ENCODE peak calls at places on chromosomes 16 and 17, in four cellular contexts. One of them, this sample, is unnamed.

GRCh38 chr17:8409966-8410881 is 12.6 kb upstream of the RNF222 start:
- DNase-seq in H1: peak; percentile 95
- DNase-seq in HEK293T: peak; percentile 83
- DNase-seq in GM12878: peak; percentile 17
- DNase-seq in this sample: peak; percentile 80

GRCh38 chr16:49854227-49855203 is 1.4 kb downstream of the ZNF423 start:
- DNase-seq in H1: no peak
- DNase-seq in HEK293T: peak; percentile 59
- DNase-seq in GM12878: no peak
- DNase-seq in this sample: no peak

GRCh38 chr16:79933586-79933985 is 333.0 kb upstream of the MAF start:
- DNase-seq in H1: no peak
- DNase-seq in HEK293T: no peak
- DNase-seq in GM12878: no peak
- DNase-seq in this sample: no peak

GRCh38 chr17:39653662-39654331 is 11.4 kb upstream of the TCAP start:
- DNase-seq in H1: peak; percentile 97
- DNase-seq in HEK293T: peak; percentile 76
- DNase-seq in GM12878: no peak
- DNase-seq in this sample: peak; percentile 79

GRCh38 chr16:29674188-29674587 is 4.8 kb upstream of the QPRT start:
- DNase-seq in H1: no peak
- DNase-seq in HEK293T: no peak
- DNase-seq in GM12878: no peak
- DNase-seq in this sample: no peak

GRCh38 chr16:8493885-8494487 is 96.3 kb downstream of the TMEM114 start:
- DNase-seq in H1: peak; percentile 50
- DNase-seq in HEK293T: no peak
- DNase-seq in GM12878: no peak
- DNase-seq in this sample: no peak

GRCh38 chr16:52533296-52533695 is 13.6 kb downstream of the TOX3 start:
- DNase-seq in H1: no peak
- DNase-seq in HEK293T: no peak
- DNase-seq in GM12878: no peak
- DNase-seq in this sample: no peak

GRCh38 chr17:64128787-64129514 is 993 bp downstream of the ERN1 start:
- DNase-seq in H1: no peak
- DNase-seq in HEK293T: peak; percentile 35
- DNase-seq in GM12878: no peak
- DNase-seq in this sample: no peak

GRCh38 chr16:69243479-69243878 is 56.5 kb downstream of the SNTB2 start:
- DNase-seq in H1: no peak
- DNase-seq in HEK293T: no peak
- DNase-seq in GM12878: no peak
- DNase-seq in this sample: no peak

GRCh38 chr17:35242158-35242804 is 591 bp upstream of the SLFN5 start:
- DNase-seq in H1: peak; percentile 78
- DNase-seq in HEK293T: peak; percentile 54
- DNase-seq in GM12878: no peak
- DNase-seq in this sample: peak; percentile 53

GRCh38 chr16:55661842-55662479 is 6.2 kb downstream of the SLC6A2 start:
- DNase-seq in H1: no peak
- DNase-seq in HEK293T: no peak
- DNase-seq in GM12878: no peak
- DNase-seq in this sample: no peak

GRCh38 chr17:77128895-77129567 is 11.7 kb upstream of the SEC14L1 start:
- DNase-seq in H1: no peak
- DNase-seq in HEK293T: no peak
- DNase-seq in GM12878: no peak
- DNase-seq in this sample: no peak

GRCh38 chr16:77059441-77059840 is 131.5 kb upstream of the MON1B start:
- DNase-seq in H1: no peak
- DNase-seq in HEK293T: no peak
- DNase-seq in GM12878: no peak
- DNase-seq in this sample: no peak

GRCh38 chr16:84068783-84069464 is 26.3 kb upstream of the SLC38A8 start:
- DNase-seq in H1: no peak
- DNase-seq in HEK293T: no peak
- DNase-seq in GM12878: no peak
- DNase-seq in this sample: no peak

GRCh38 chr17:1273492-1274242 is 3.4 kb downstream of the BHLHA9 start:
- DNase-seq in H1: no peak
- DNase-seq in HEK293T: no peak
- DNase-seq in GM12878: no peak
- DNase-seq in this sample: no peak

GRCh38 chr17:40901981-40902862 is 17.2 kb upstream of the KRT20 start:
- DNase-seq in H1: no peak
- DNase-seq in HEK293T: no peak
- DNase-seq in GM12878: no peak
- DNase-seq in this sample: peak; percentile 99

GRCh38 chr16:79271583-79271982 is 329.0 kb downstream of the MAF start:
- DNase-seq in H1: no peak
- DNase-seq in HEK293T: no peak
- DNase-seq in GM12878: no peak
- DNase-seq in this sample: no peak

GRCh38 chr17:50099003-50099402 is 3.9 kb downstream of the PDK2 start:
- DNase-seq in H1: no peak
- DNase-seq in HEK293T: no peak
- DNase-seq in GM12878: no peak
- DNase-seq in this sample: no peak

GRCh38 chr17:35082073-35082657 is 18.7 kb upstream of the RFFL start:
- DNase-seq in H1: no peak
- DNase-seq in HEK293T: no peak
- DNase-seq in GM12878: no peak
- DNase-seq in this sample: peak; percentile 9

GRCh38 chr17:77528516-77529327 is 388.0 kb downstream of the SEC14L1 start:
- DNase-seq in H1: peak; percentile 84
- DNase-seq in HEK293T: peak; percentile 73
- DNase-seq in GM12878: no peak
- DNase-seq in this sample: no peak

GRCh38 chr16:49598386-49599170 is 225.0 kb downstream of the C16orf78 start:
- DNase-seq in H1: peak; percentile 17
- DNase-seq in HEK293T: no peak
- DNase-seq in GM12878: peak; percentile 68
- DNase-seq in this sample: no peak

GRCh38 chr17:59328534-59329095 is 2.8 kb upstream of the YPEL2 start:
- DNase-seq in H1: no peak
- DNase-seq in HEK293T: no peak
- DNase-seq in GM12878: no peak
- DNase-seq in this sample: no peak

GRCh38 chr17:56548661-56549060 is 44.8 kb upstream of the NOG start:
- DNase-seq in H1: no peak
- DNase-seq in HEK293T: no peak
- DNase-seq in GM12878: no peak
- DNase-seq in this sample: no peak

GRCh38 chr17:31581491-31581890 is 190.0 kb downstream of the RAB11FIP4 start:
- DNase-seq in H1: no peak
- DNase-seq in HEK293T: no peak
- DNase-seq in GM12878: no peak
- DNase-seq in this sample: no peak

GRCh38 chr16:23284584-23284983 is 17.5 kb upstream of the SCNN1B start:
- DNase-seq in H1: no peak
- DNase-seq in HEK293T: no peak
- DNase-seq in GM12878: no peak
- DNase-seq in this sample: no peak

GRCh38 chr17:8965394-8966168 is at the start of gene PIK3R5:
- DNase-seq in H1: peak; percentile 90
- DNase-seq in HEK293T: peak; percentile 76
- DNase-seq in GM12878: no peak
- DNase-seq in this sample: no peak

GRCh38 chr17:31148205-31148604 is 53.4 kb downstream of the NF1 start:
- DNase-seq in H1: no peak
- DNase-seq in HEK293T: no peak
- DNase-seq in GM12878: no peak
- DNase-seq in this sample: no peak

DNA sequence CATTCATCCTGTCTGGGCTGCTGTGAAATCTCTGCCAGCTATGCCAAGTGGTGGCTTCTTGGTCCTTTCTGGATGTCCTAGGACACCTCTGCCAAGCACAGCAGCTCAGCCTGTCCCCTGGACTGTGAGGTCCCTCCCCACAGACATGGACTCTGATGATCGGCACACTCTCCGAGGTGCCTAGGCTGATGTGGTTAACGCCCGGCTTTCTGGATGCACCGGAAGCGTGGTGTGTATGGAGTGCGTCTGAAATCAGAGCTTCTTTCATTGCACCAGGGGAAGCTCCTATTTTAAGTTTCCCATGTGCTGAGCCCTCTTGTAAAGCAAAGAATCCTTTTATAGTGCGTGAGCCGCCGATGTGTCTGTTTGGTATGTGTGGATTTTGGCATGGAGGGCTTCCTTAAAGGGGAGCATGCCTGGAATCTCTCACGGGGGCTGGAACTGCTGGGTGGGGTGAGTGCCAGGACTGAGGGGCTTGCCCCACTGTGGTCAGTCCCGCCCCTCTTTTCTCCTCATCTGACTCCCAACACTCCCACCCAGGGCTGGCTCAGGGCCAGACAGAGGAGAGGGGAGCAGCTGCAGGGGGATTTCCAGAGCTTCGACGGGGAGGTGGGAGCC is 6.9 kb upstream of the ARHGAP23 start:
- DNase-seq in H1: no peak
- DNase-seq in HEK293T: no peak
- DNase-seq in GM12878: no peak
- DNase-seq in this sample: no peak
- TF ChIP-seq SUZ12 in H1: no peak
- TF ChIP-seq SUZ12 in HEK293T: no peak
- TF ChIP-seq SUZ12 in GM12878: no peak
- TF ChIP-seq SUZ12 in this sample: no peak

DNA sequence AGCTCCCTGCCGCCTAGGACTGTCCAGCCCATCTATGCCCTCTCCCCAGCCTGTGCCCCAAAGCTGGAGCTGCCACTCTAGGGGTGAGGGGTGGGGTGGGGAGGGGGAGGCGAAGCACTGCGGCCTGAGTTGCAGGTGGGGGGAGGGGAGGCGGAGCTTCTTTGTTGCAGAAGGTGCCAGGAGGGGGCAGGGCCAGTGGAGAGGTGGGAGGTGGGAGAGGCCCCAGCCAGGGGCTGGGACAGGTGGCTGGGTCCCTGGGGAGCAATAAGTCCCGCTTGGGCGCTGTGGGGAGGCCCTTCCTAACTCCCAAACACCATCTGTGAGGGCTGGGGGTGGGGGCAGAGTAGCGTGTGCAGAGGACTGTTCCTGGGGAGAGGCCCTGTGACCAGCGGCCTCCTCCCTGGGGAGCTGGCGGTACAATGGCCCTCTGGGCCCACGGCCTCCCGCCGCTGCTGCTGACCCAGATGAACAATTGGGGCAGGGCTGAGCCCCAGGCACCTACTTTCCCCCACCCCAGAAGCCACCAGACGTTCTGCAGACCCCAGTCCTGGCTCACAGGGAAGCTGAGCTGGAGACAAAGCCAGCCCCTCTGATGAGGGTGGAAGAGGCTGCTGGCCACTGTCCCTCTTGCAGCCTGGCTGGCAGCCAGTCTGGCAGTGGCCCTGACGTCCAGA is 2.2 kb upstream of the NTN3 start:
- DNase-seq in H1: peak; percentile 59
- DNase-seq in HEK293T: no peak
- DNase-seq in GM12878: peak; percentile 49
- DNase-seq in this sample: no peak
- TF ChIP-seq SP1 in H1: no peak
- TF ChIP-seq SP1 in HEK293T: no peak
- TF ChIP-seq SP1 in GM12878: peak; percentile 52
- TF ChIP-seq SP1 in this sample: no peak

GRCh38 chr16:11669380-11670146 is 1.3 kb downstream of the SNN start:
- DNase-seq in H1: no peak
- DNase-seq in HEK293T: no peak
- DNase-seq in GM12878: peak; percentile 33
- DNase-seq in this sample: no peak

GRCh38 chr16:11667221-11667823 is 933 bp upstream of the SNN start:
- DNase-seq in H1: no peak
- DNase-seq in HEK293T: no peak
- DNase-seq in GM12878: no peak
- DNase-seq in this sample: no peak

GRCh38 chr16:11667824-11668589 is at the start of gene SNN:
- DNase-seq in H1: peak; percentile 86
- DNase-seq in HEK293T: peak; percentile 97
- DNase-seq in GM12878: no peak
- DNase-seq in this sample: peak; percentile 82

GRCh38 chr16:11670171-11671131 is 2.2 kb downstream of the SNN start:
- DNase-seq in H1: no peak
- DNase-seq in HEK293T: no peak
- DNase-seq in GM12878: peak; percentile 46
- DNase-seq in this sample: no peak

DNA sequence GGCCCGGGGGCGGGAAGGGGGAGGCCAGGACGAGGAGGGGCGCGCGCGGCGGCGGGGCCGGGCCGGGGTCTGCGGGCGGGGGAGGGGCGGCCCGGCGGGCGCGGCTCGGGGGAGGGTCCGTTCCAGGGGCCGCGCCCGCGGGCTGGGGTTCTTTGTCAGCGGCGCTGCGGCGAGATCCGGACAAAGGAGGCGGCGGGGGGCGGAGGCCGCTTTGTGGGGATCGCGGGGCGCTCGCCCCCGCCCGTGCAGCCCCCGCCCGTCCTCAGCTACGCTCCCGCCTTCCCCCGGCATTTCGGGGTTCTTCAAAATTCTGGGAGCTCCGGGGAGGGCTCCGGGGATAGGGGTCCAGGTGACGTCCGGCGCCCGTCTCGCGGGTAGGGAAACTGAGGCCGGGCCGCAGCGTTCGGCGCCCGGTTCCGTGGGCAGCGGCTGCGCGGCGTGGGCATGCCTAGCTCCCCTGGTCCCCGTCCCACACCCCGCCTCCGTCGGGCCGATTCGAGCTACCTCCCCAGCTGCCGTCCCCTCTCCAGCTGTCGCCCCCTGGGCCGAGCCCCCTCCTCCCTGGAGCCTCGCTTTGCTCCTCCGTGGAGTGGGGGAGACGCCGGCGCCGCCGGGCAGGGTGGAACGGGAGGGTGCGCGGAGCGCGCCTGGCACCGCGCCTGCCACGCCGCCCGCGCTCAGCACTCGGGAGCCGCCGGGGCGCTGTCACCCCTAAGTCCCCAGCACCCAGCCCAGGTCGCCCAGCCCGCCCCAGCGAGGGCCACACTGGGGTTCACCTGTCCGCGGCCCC is 530 bp downstream of the SNN start:
- DNase-seq in H1: peak; percentile 57
- DNase-seq in HEK293T: no peak
- DNase-seq in GM12878: no peak
- DNase-seq in this sample: no peak
- TF ChIP-seq SUZ12 in H1: no peak
- TF ChIP-seq SUZ12 in HEK293T: no peak
- TF ChIP-seq SUZ12 in GM12878: no peak
- TF ChIP-seq SUZ12 in this sample: no peak

DNA sequence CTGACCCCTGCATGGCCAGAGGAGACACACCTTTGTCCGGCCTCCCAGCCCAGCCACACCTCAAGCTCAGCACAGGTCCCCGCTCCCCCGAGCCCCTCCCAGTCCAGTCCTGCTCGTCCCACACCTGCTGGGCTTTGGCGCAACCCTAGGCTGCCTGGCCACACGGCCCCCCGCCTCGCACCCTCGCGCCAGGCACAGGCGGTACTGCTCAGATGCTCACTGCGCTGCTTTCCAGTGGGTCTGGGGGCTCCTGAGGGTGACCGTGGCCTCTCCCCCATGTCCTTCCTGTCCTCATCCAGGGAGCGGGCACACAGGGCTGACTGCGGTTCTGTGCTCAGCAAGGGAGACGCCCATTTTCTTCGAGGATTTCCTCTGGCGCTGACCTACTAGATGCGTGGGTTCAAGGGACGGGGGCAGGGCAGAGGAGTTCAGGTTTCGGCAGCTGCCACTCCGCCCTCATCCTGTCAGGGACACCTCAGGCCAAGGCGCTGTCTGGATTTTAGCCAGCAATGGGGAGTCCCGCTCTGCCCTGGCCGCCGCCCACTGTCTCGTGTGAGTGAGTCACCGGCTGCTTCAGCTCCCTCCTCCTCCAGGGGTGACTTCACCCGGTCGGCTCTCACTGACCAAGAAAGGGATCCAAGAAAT is 118.0 kb upstream of the ZNF469 start:
- DNase-seq in H1: peak; percentile 70
- DNase-seq in HEK293T: no peak
- DNase-seq in GM12878: peak; percentile 51
- DNase-seq in this sample: peak; percentile 30
- TF ChIP-seq SP1 in H1: no peak
- TF ChIP-seq SP1 in HEK293T: no peak
- TF ChIP-seq SP1 in GM12878: no peak
- TF ChIP-seq SP1 in this sample: no peak

This sample was measured in HepG2.